ENCODE peak calls at places on chromosome 22, in four cellular contexts. E, M, T and I are unnamed samples.

GRCh38 chr22:33105501-33105911 is 47.3 kb upstream of the SYN3 start:
- DNase-seq in E (no peak), M (no peak), T (no peak), I (no peak)

GRCh38 chr22:26585104-26585790 is 4.7 kb downstream of the TPST2 start:
- DNase-seq in E (no peak), M (no peak), T (no peak), I (no peak)

GRCh38 chr22:30605449-30606110 is 1.4 kb upstream of the TCN2 start:
- DNase-seq in E (peak), M (peak), T (no peak), I (peak)

GRCh38 chr22:24772493-24773220 is 1.9 kb downstream of the PIWIL3 start:
- DNase-seq in E (peak), M (peak), T (no peak), I (peak)

GRCh38 chr22:47277001-47277400 is 514.6 kb downstream of the TBC1D22A start:
- DNase-seq in E (no peak), M (no peak), T (no peak), I (no peak)

GRCh38 chr22:26556904-26557303 is 33.0 kb downstream of the TPST2 start:
- DNase-seq in E (no peak), M (no peak), T (no peak), I (no peak)

GRCh38 chr22:38452373-38453064 is 2.5 kb downstream of the KCNJ4 start:
- DNase-seq in E (no peak), M (no peak), T (no peak), I (no peak)

GRCh38 chr22:32534252-32535215 is 59.9 kb downstream of the FBXO7 start:
- DNase-seq in E (peak), M (no peak), T (no peak), I (no peak)

GRCh38 chr22:26588749-26589366 is 1.1 kb downstream of the TPST2 start:
- DNase-seq in E (peak), M (no peak), T (no peak), I (no peak)

GRCh38 chr22:46854125-46854870 is 91.8 kb downstream of the TBC1D22A start:
- DNase-seq in E (no peak), M (peak), T (no peak), I (no peak)

GRCh38 chr22:23305922-23306374 is 125.6 kb downstream of the BCR start:
- DNase-seq in E (no peak), M (no peak), T (no peak), I (no peak)

GRCh38 chr22:27135582-27135981 is 478.2 kb downstream of the MIAT start:
- DNase-seq in E (peak), M (no peak), T (no peak), I (no peak)

GRCh38 chr22:37560682-37561208 is 465 bp downstream of the CDC42EP1 start:
- DNase-seq in E (no peak), M (peak), T (no peak), I (no peak)

GRCh38 chr22:25488244-25489020 is 76.0 kb upstream of the GRK3 start:
- DNase-seq in E (peak), M (no peak), T (peak), I (no peak)

GRCh38 chr22:46587067-46587471 is 33.1 kb upstream of the GRAMD4 start:
- DNase-seq in E (no peak), M (no peak), T (peak), I (no peak)

GRCh38 chr22:32829451-32829851 is 27.9 kb downstream of the TIMP3 start:
- DNase-seq in E (no peak), M (no peak), T (no peak), I (no peak)

GRCh38 chr22:27386186-27386585 is 415.4 kb downstream of the MN1 start:
- DNase-seq in E (no peak), M (no peak), T (no peak), I (no peak)

GRCh38 chr22:46501701-46502100 is 35.7 kb downstream of the CELSR1 start:
- DNase-seq in E (no peak), M (no peak), T (no peak), I (no peak)

GRCh38 chr22:30185129-30185528 is 61.4 kb downstream of the LIF start:
- DNase-seq in E (no peak), M (no peak), T (no peak), I (no peak)

GRCh38 chr22:33803371-33803770 is 116.9 kb downstream of the LARGE1 start:
- DNase-seq in E (no peak), M (no peak), T (no peak), I (no peak)

GRCh38 chr22:25495286-25495685 is 69.2 kb upstream of the GRK3 start:
- DNase-seq in E (no peak), M (no peak), T (no peak), I (no peak)

GRCh38 chr22:40203568-40203967 is 25.8 kb downstream of the TNRC6B start:
- DNase-seq in E (no peak), M (no peak), T (no peak), I (no peak)

GRCh38 chr22:38935023-38935422 is 22.4 kb upstream of the APOBEC3A start:
- DNase-seq in E (no peak), M (no peak), T (no peak), I (no peak)

GRCh38 chr22:50014655-50015401 is 2.3 kb upstream of the IL17REL start:
- DNase-seq in E (no peak), M (peak), T (no peak), I (no peak)
- TF ChIP-seq EZH2 in E (no peak), M (no peak), T (no peak), I (peak)

GRCh38 chr22:20395181-20395896 is 1.4 kb downstream of the ZNF74 start:
- DNase-seq in E (no peak), M (peak), T (no peak), I (no peak)
- TF ChIP-seq POLR2A in E (no peak), M (no peak), T (no peak), I (no peak)

GRCh38 chr22:19678949-19679348 is 35.4 kb upstream of the SEPTIN5 start:
- DNase-seq in E (no peak), M (no peak), T (no peak), I (no peak)

GRCh38 chr22:19680911-19681862 is 33.1 kb upstream of the SEPTIN5 start:
- DNase-seq in E (no peak), M (no peak), T (no peak), I (no peak)

GRCh38 chr22:19680287-19680881 is 33.9 kb upstream of the SEPTIN5 start:
- DNase-seq in E (no peak), M (no peak), T (no peak), I (no peak)

GRCh38 chr22:19681863-19682245 is 32.4 kb upstream of the SEPTIN5 start:
- DNase-seq in E (no peak), M (no peak), T (no peak), I (no peak)

GRCh38 chr22:19679476-19680099 is 34.7 kb upstream of the SEPTIN5 start:
- DNase-seq in E (no peak), M (peak), T (no peak), I (no peak)
- TF ChIP-seq KDM1A in E (no peak), M (no peak), T (no peak), I (no peak)

GRCh38 chr22:50604623-50605348 is 4.2 kb downstream of the MAPK8IP2 start:
- DNase-seq in E (no peak), M (no peak), T (no peak), I (no peak)

GRCh38 chr22:50602338-50602700 is 1.7 kb downstream of the MAPK8IP2 start:
- DNase-seq in E (no peak), M (no peak), T (no peak), I (no peak)

GRCh38 chr22:50605349-50606074 is 4.9 kb downstream of the MAPK8IP2 start:
- DNase-seq in E (no peak), M (no peak), T (no peak), I (no peak)

GRCh38 chr22:50604256-50604580 is 3.6 kb downstream of the MAPK8IP2 start:
- DNase-seq in E (no peak), M (no peak), T (no peak), I (no peak)

DNA sequence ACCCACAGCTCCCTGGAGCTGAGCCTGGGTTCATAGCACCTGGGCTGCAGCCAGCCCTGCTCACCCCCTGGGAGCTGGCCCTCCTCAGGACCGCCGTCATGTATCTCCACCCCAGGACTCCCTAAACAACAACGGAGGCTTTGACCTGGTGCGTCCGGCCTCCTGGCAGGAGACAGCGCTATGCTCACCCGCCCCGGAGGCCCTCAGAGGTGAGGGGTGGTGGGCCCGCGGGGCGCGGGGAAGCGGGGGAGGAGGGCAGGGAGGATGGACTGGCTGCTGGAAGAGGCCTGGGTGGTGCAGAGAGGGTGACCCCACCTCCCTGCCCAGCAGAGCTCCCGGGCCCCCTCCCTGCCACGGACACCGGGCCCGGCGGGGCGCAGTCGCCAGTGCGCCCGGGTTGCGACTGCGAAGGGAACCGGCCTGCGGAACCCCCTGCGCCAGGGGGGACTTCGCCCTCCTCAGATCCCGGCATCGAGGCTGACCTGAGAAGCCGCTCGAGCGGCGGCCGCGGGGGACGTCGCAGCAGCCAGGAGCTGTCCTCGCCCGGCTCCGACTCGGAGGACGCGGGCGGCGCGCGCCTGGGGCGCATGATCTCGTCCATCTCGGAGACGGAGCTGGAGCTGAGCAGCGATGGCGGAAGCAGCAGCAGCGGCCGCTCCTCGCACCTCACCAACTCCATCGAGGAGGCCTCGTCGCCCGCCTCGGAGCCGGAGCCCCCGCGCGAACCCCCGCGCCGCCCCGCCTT is 3.1 kb downstream of the MAPK8IP2 start:
- DNase-seq in E (no peak), M (no peak), T (no peak), I (no peak)
- TF ChIP-seq EZH2 in E (no peak), M (no peak), T (no peak), I (peak)

GRCh38 chr22:41403532-41404318 is 22.0 kb downstream of the TEF start:
- DNase-seq in E (peak), M (peak), T (peak), I (peak)

GRCh38 chr22:41397143-41397811 is 15.5 kb downstream of the TEF start:
- DNase-seq in E (peak), M (no peak), T (no peak), I (no peak)

GRCh38 chr22:41405588-41405987 is 23.8 kb downstream of the TEF start:
- DNase-seq in E (no peak), M (no peak), T (no peak), I (no peak)

GRCh38 chr22:41398921-41399320 is 17.2 kb downstream of the TEF start:
- DNase-seq in E (no peak), M (no peak), T (no peak), I (no peak)

GRCh38 chr22:41401781-41402648 is 20.3 kb downstream of the TEF start:
- DNase-seq in E (peak), M (no peak), T (no peak), I (no peak)
- TF ChIP-seq POLR2A in E (no peak), M (no peak), T (no peak), I (no peak)

DNA sequence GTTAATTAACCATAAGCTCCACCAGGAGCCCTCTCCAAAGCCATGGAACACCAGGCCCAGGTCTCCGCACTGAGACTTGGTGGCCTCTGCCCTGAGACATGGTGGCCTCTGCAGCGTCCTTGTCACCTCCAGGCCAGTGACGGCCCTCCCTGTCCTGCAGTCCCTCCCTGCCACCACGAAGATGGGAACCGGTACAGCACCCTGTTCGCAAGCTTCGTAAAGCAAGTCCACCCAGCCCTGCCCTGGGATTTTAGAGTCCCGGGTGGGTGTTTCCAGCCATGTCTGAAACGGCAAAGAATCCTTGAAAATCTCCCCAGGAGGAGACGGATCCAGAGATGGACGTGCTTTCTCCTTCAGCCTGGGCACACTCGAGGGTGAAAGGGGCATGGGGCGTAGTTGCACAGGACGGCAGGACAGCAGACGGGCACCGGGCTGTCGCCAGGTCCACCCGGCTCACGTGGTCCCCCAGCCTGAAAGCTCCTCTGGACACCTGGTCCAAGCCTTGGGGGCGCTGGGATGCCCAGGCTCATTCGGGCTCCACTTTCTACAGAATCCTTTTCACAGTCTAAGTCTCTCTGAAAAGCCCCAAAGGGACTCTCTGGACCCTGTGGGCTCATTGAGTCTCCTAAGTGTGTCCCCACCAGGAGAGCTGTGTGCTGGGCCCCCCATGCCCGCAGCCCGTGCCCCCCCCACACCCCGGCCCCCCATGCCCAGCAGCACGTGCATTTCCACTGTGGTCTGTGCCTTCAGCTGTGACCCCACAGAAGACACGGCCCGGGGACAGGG is 456.2 kb downstream of the BRD1 start:
- DNase-seq in E (no peak), M (no peak), T (no peak), I (no peak)
- TF ChIP-seq KDM1A in E (no peak), M (no peak), T (no peak), I (no peak)

DNA sequence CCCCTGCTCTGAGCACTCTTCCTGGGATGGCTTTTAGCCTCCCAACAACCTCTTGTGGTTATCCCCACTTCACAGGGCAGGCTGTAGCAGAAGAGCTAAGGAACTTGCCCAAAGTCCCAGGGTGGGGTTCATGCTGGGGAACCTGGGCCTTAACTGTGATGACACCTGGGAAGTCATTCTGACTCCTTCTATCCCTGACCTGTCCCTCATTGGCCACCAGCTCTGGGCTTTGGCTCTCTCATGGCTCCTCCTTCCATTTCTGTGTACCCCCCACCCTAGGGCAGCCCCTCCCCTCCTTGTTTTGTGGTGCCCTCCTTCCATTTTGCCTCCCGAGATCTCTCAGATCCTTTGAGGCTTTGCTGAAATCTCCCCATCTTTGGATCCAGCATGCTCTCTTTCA is 2.7 kb downstream of the PPM1F start:
- DNase-seq in E (no peak), M (no peak), T (no peak), I (no peak)
- TF ChIP-seq EZH2 in E (no peak), M (no peak), T (no peak), I (no peak)